ENCODE peak calls at places on chromosomes 5 and 9, in four cellular contexts. One of them, this sample, is unnamed.

GRCh38 chr9:134316444-134317160 is 9.7 kb upstream of the RXRA start:
- DNase-seq in H1: no peak
- DNase-seq in sigmoid colon: peak
- DNase-seq in aorta: peak
- DNase-seq in this sample: no peak

GRCh38 chr5:142466195-142466951 is 141.6 kb upstream of the SPRY4 start:
- DNase-seq in H1: no peak
- DNase-seq in sigmoid colon: no peak
- DNase-seq in aorta: no peak
- DNase-seq in this sample: no peak

GRCh38 chr9:126612329-126612812 is 1.4 kb upstream of the LMX1B start:
- DNase-seq in H1: no peak
- DNase-seq in sigmoid colon: peak
- DNase-seq in aorta: peak
- DNase-seq in this sample: peak

GRCh38 chr5:67012241-67012640 is 184.4 kb downstream of the CD180 start:
- DNase-seq in H1: no peak
- DNase-seq in sigmoid colon: no peak
- DNase-seq in aorta: no peak
- DNase-seq in this sample: no peak

GRCh38 chr5:31378838-31379237 is 153.1 kb downstream of the DROSHA start:
- DNase-seq in H1: no peak
- DNase-seq in sigmoid colon: no peak
- DNase-seq in aorta: no peak
- DNase-seq in this sample: no peak

GRCh38 chr9:19252885-19253219 is 22.4 kb downstream of the DENND4C start:
- DNase-seq in H1: no peak
- DNase-seq in sigmoid colon: no peak
- DNase-seq in aorta: no peak
- DNase-seq in this sample: no peak

GRCh38 chr9:113988951-113989780 is 88.9 kb downstream of the AMBP start:
- DNase-seq in H1: no peak
- DNase-seq in sigmoid colon: peak
- DNase-seq in aorta: peak
- DNase-seq in this sample: no peak

GRCh38 chr5:38447786-38448185 is 108.7 kb downstream of the LIFR start:
- DNase-seq in H1: no peak
- DNase-seq in sigmoid colon: no peak
- DNase-seq in aorta: no peak
- DNase-seq in this sample: no peak

GRCh38 chr5:66713998-66714397 is 117.8 kb downstream of the MAST4 start:
- DNase-seq in H1: no peak
- DNase-seq in sigmoid colon: no peak
- DNase-seq in aorta: no peak
- DNase-seq in this sample: no peak

GRCh38 chr5:131413605-131414559 is 150.0 kb downstream of the CDC42SE2 start:
- DNase-seq in H1: no peak
- DNase-seq in sigmoid colon: no peak
- DNase-seq in aorta: no peak
- DNase-seq in this sample: no peak

GRCh38 chr9:114047717-114048116 is 30.4 kb downstream of the AMBP start:
- DNase-seq in H1: no peak
- DNase-seq in sigmoid colon: peak
- DNase-seq in aorta: no peak
- DNase-seq in this sample: peak

GRCh38 chr5:6708814-6709213 is 4.4 kb upstream of the TENT4A start:
- DNase-seq in H1: no peak
- DNase-seq in sigmoid colon: no peak
- DNase-seq in aorta: no peak
- DNase-seq in this sample: no peak

GRCh38 chr5:125227333-125228075 is 481.1 kb upstream of the ZNF608 start:
- DNase-seq in H1: no peak
- DNase-seq in sigmoid colon: no peak
- DNase-seq in aorta: no peak
- DNase-seq in this sample: no peak

GRCh38 chr5:177552839-177553455 is 1.4 kb downstream of the FAM193B start:
- DNase-seq in H1: no peak
- DNase-seq in sigmoid colon: no peak
- DNase-seq in aorta: no peak
- DNase-seq in this sample: no peak

GRCh38 chr5:119435436-119436132 is 16.7 kb upstream of the HSD17B4 start:
- DNase-seq in H1: no peak
- DNase-seq in sigmoid colon: peak
- DNase-seq in aorta: peak
- DNase-seq in this sample: peak

GRCh38 chr5:133744909-133745308 is 132.6 kb upstream of the FSTL4 start:
- DNase-seq in H1: no peak
- DNase-seq in sigmoid colon: no peak
- DNase-seq in aorta: no peak
- DNase-seq in this sample: no peak

GRCh38 chr5:132184588-132184987 is 43.1 kb downstream of the P4HA2 start:
- DNase-seq in H1: no peak
- DNase-seq in sigmoid colon: no peak
- DNase-seq in aorta: no peak
- DNase-seq in this sample: no peak

DNA sequence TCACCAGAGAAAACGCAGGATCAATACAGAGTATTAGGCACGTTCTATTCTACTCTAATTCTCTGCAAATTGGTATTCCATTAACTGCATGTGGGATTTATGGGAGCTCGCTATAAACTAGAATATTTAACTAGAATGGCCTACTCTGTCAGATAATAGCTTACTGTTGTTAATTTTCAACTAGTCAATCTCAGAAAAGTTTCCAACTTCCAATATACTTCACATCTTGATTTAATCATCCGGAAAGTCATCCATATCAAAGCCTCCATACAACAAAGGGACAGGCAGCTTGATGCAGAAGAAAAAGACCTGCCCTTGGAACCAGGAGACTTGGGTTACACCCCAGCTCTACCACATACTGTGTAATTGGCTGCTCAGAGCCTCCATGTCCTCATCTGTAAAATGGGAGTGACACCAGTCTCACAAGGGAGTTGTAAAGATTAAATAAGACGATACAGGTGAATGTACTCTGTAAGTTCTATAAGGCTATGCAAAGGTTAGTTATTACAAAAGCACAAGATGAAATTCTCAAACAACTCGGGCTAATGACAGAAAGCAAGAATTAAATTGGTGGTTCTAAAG is 1.9 kb downstream of the PTPN3 start:
- DNase-seq in H1: no peak
- DNase-seq in sigmoid colon: no peak
- DNase-seq in aorta: no peak
- DNase-seq in this sample: no peak
- H3K27ac ChIP-seq in H1: no peak
- H3K27ac ChIP-seq in sigmoid colon: no peak
- H3K27ac ChIP-seq in aorta: no peak
- H3K27ac ChIP-seq in this sample: no peak

GRCh38 chr5:139658928-139659667 is 10.9 kb downstream of the CXXC5 start:
- DNase-seq in H1: no peak
- DNase-seq in sigmoid colon: no peak
- DNase-seq in aorta: no peak
- DNase-seq in this sample: no peak
- H3K4me3 ChIP-seq in H1: no peak
- H3K4me3 ChIP-seq in sigmoid colon: peak
- H3K4me3 ChIP-seq in aorta: no peak
- H3K4me3 ChIP-seq in this sample: no peak

GRCh38 chr5:69502375-69503143 is 10.0 kb downstream of the OCLN start:
- DNase-seq in H1: no peak
- DNase-seq in sigmoid colon: no peak
- DNase-seq in aorta: no peak
- DNase-seq in this sample: no peak

GRCh38 chr5:69503144-69503488 is 10.5 kb downstream of the OCLN start:
- DNase-seq in H1: no peak
- DNase-seq in sigmoid colon: no peak
- DNase-seq in aorta: no peak
- DNase-seq in this sample: no peak

GRCh38 chr5:69509212-69509611 is 16.6 kb downstream of the OCLN start:
- DNase-seq in H1: no peak
- DNase-seq in sigmoid colon: no peak
- DNase-seq in aorta: no peak
- DNase-seq in this sample: no peak

GRCh38 chr5:69504036-69504435 is 11.4 kb downstream of the OCLN start:
- DNase-seq in H1: no peak
- DNase-seq in sigmoid colon: no peak
- DNase-seq in aorta: no peak
- DNase-seq in this sample: no peak

GRCh38 chr5:69505306-69505705 is 12.7 kb downstream of the OCLN start:
- DNase-seq in H1: no peak
- DNase-seq in sigmoid colon: no peak
- DNase-seq in aorta: no peak
- DNase-seq in this sample: no peak
- H3K27ac ChIP-seq in H1: no peak
- H3K27ac ChIP-seq in sigmoid colon: no peak
- H3K27ac ChIP-seq in aorta: no peak
- H3K27ac ChIP-seq in this sample: no peak

GRCh38 chr5:54774281-54775171 is 210.9 kb downstream of the ESM1 start:
- DNase-seq in H1: no peak
- DNase-seq in sigmoid colon: peak
- DNase-seq in aorta: peak
- DNase-seq in this sample: no peak
- H3K4me3 ChIP-seq in H1: no peak
- H3K4me3 ChIP-seq in sigmoid colon: no peak
- H3K4me3 ChIP-seq in aorta: no peak
- H3K4me3 ChIP-seq in this sample: no peak

This sample was measured in naive thymus-derived CD4-positive, alpha-beta T cell.